ENCODE peak calls at places on chromosomes 1 and 21, in ten cellular contexts. One of them, this sample, is unnamed.

GRCh38 chr1:43348343-43348808 is 10.4 kb upstream of the CDC20 start:
- DNase-seq in tibial nerve: no peak
- DNase-seq in stomach: no peak
- DNase-seq in esophagus squamous epithelium: no peak
- DNase-seq in transverse colon: no peak
- DNase-seq in lower lobe of right lung: no peak
- DNase-seq in mucosa of descending colon: no peak
- DNase-seq in GM12878: no peak
- DNase-seq in foreskin fibroblast: no peak
- DNase-seq in fibroblast of mammary gland: no peak
- DNase-seq in this sample: no peak

GRCh38 chr1:36323636-36324321 is at the start of gene EVA1B:
- DNase-seq in tibial nerve: peak; percentile 66
- DNase-seq in transverse colon: peak; percentile 79
- DNase-seq in foreskin fibroblast: peak; percentile 88
- DNase-seq in stomach: peak; percentile 73
- DNase-seq in fibroblast of mammary gland: peak; percentile 71
- DNase-seq in GM12878: no peak
- DNase-seq in mucosa of descending colon: peak; percentile 83
- DNase-seq in lower lobe of right lung: peak; percentile 82
- DNase-seq in esophagus squamous epithelium: no peak
- DNase-seq in this sample: peak; percentile 46

GRCh38 chr1:90970208-90970607 is 51.6 kb downstream of the ZNF644 start:
- DNase-seq in foreskin fibroblast: no peak
- DNase-seq in fibroblast of mammary gland: no peak
- DNase-seq in GM12878: no peak
- DNase-seq in esophagus squamous epithelium: no peak
- DNase-seq in transverse colon: no peak
- DNase-seq in tibial nerve: no peak
- DNase-seq in lower lobe of right lung: no peak
- DNase-seq in mucosa of descending colon: no peak
- DNase-seq in stomach: no peak
- DNase-seq in this sample: no peak

GRCh38 chr1:77542784-77543183 is 139.7 kb downstream of the ZZZ3 start:
- DNase-seq in transverse colon: no peak
- DNase-seq in fibroblast of mammary gland: peak; percentile 58
- DNase-seq in stomach: no peak
- DNase-seq in mucosa of descending colon: no peak
- DNase-seq in esophagus squamous epithelium: no peak
- DNase-seq in foreskin fibroblast: no peak
- DNase-seq in lower lobe of right lung: no peak
- DNase-seq in tibial nerve: no peak
- DNase-seq in GM12878: no peak
- DNase-seq in this sample: no peak

GRCh38 chr1:25447547-25447946 is 16.9 kb downstream of the MACO1 start:
- DNase-seq in transverse colon: no peak
- DNase-seq in esophagus squamous epithelium: no peak
- DNase-seq in stomach: no peak
- DNase-seq in foreskin fibroblast: no peak
- DNase-seq in fibroblast of mammary gland: no peak
- DNase-seq in tibial nerve: no peak
- DNase-seq in GM12878: peak; percentile 79
- DNase-seq in lower lobe of right lung: no peak
- DNase-seq in mucosa of descending colon: no peak
- DNase-seq in this sample: peak; percentile 44

GRCh38 chr1:168688679-168689657 is 40.0 kb downstream of the DPT start:
- DNase-seq in esophagus squamous epithelium: no peak
- DNase-seq in mucosa of descending colon: no peak
- DNase-seq in fibroblast of mammary gland: no peak
- DNase-seq in stomach: no peak
- DNase-seq in foreskin fibroblast: no peak
- DNase-seq in lower lobe of right lung: no peak
- DNase-seq in GM12878: no peak
- DNase-seq in transverse colon: no peak
- DNase-seq in tibial nerve: no peak
- DNase-seq in this sample: no peak

GRCh38 chr1:43540653-43541071 is 10.0 kb downstream of the PTPRF start:
- DNase-seq in tibial nerve: no peak
- DNase-seq in mucosa of descending colon: peak; percentile 52
- DNase-seq in esophagus squamous epithelium: no peak
- DNase-seq in transverse colon: no peak
- DNase-seq in fibroblast of mammary gland: peak; percentile 51
- DNase-seq in foreskin fibroblast: no peak
- DNase-seq in lower lobe of right lung: peak; percentile 41
- DNase-seq in GM12878: no peak
- DNase-seq in stomach: no peak
- DNase-seq in this sample: no peak

GRCh38 chr1:29161977-29162376 is 19.7 kb downstream of the SRSF4 start:
- DNase-seq in fibroblast of mammary gland: no peak
- DNase-seq in transverse colon: no peak
- DNase-seq in stomach: no peak
- DNase-seq in tibial nerve: no peak
- DNase-seq in esophagus squamous epithelium: no peak
- DNase-seq in mucosa of descending colon: no peak
- DNase-seq in foreskin fibroblast: no peak
- DNase-seq in lower lobe of right lung: no peak
- DNase-seq in GM12878: no peak
- DNase-seq in this sample: no peak

GRCh38 chr1:151494741-151495281 is 16.4 kb upstream of the CGN start:
- DNase-seq in GM12878: no peak
- DNase-seq in foreskin fibroblast: peak; percentile 61
- DNase-seq in fibroblast of mammary gland: peak; percentile 88
- DNase-seq in mucosa of descending colon: no peak
- DNase-seq in transverse colon: no peak
- DNase-seq in esophagus squamous epithelium: no peak
- DNase-seq in stomach: no peak
- DNase-seq in lower lobe of right lung: no peak
- DNase-seq in tibial nerve: no peak
- DNase-seq in this sample: peak; percentile 51

GRCh38 chr1:193031431-193031830 is 27.7 kb downstream of the UCHL5 start:
- DNase-seq in mucosa of descending colon: no peak
- DNase-seq in esophagus squamous epithelium: no peak
- DNase-seq in lower lobe of right lung: no peak
- DNase-seq in transverse colon: no peak
- DNase-seq in GM12878: no peak
- DNase-seq in fibroblast of mammary gland: peak; percentile 28
- DNase-seq in stomach: no peak
- DNase-seq in foreskin fibroblast: no peak
- DNase-seq in tibial nerve: no peak
- DNase-seq in this sample: no peak

GRCh38 chr1:160244209-160244608 is 18.1 kb downstream of the DCAF8 start:
- DNase-seq in GM12878: no peak
- DNase-seq in foreskin fibroblast: no peak
- DNase-seq in stomach: no peak
- DNase-seq in lower lobe of right lung: no peak
- DNase-seq in transverse colon: no peak
- DNase-seq in fibroblast of mammary gland: no peak
- DNase-seq in tibial nerve: no peak
- DNase-seq in esophagus squamous epithelium: no peak
- DNase-seq in mucosa of descending colon: no peak
- DNase-seq in this sample: no peak

GRCh38 chr1:207259391-207259790 is 62.1 kb upstream of the CD55 start:
- DNase-seq in mucosa of descending colon: no peak
- DNase-seq in fibroblast of mammary gland: peak; percentile 37
- DNase-seq in stomach: no peak
- DNase-seq in esophagus squamous epithelium: no peak
- DNase-seq in lower lobe of right lung: no peak
- DNase-seq in foreskin fibroblast: peak; percentile 9
- DNase-seq in transverse colon: peak; percentile 12
- DNase-seq in tibial nerve: no peak
- DNase-seq in GM12878: no peak
- DNase-seq in this sample: no peak
- TF ChIP-seq CTCF in mucosa of descending colon: peak; percentile 30
- TF ChIP-seq CTCF in fibroblast of mammary gland: peak; percentile 48
- TF ChIP-seq CTCF in stomach: peak; percentile 46
- TF ChIP-seq CTCF in esophagus squamous epithelium: peak; percentile 34
- TF ChIP-seq CTCF in lower lobe of right lung: peak; percentile 52
- TF ChIP-seq CTCF in foreskin fibroblast: peak; percentile 57
- TF ChIP-seq CTCF in transverse colon: peak; percentile 50
- TF ChIP-seq CTCF in tibial nerve: no peak
- TF ChIP-seq CTCF in GM12878: no peak
- TF ChIP-seq CTCF in this sample: peak; percentile 10

DNA sequence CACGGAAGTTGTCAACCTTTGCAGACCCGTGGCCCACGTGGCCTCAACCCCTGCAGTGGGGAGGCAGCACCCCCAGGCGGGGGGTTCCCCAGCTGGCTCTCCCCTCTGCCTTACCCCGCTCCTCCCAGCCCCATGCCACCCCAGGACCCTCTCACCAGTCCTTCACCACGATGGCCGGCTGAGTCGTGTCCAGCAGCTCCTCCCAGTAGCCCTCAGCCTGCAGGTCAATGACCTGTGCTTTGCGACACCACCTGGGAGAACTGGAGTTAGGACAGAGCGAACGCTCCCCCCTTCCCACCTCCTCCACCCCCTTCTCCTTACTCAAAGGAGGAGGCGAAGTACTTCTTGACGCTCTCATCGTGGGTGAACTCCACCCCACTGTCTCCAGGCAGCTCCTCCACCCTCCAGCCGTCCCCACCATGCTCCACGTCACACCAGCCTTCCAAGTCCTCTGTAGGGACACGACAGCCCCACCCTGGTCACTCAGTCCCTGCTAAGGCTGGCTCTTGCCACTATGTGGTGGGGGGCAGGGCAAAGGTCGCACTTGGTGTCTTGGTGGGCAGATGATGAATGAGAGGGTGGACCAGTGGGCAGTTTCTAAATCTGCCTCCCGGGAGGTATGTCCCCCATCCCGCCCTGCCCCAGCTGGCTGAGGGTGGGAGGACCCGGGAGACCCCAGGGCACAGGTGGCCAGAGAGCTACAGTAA is 4.5 kb downstream of the FBXO2 start:
- DNase-seq in foreskin fibroblast: no peak
- DNase-seq in fibroblast of mammary gland: no peak
- DNase-seq in stomach: no peak
- DNase-seq in lower lobe of right lung: peak; percentile 64
- DNase-seq in esophagus squamous epithelium: no peak
- DNase-seq in tibial nerve: no peak
- DNase-seq in mucosa of descending colon: no peak
- DNase-seq in transverse colon: no peak
- DNase-seq in GM12878: no peak
- DNase-seq in this sample: no peak
- H3K4me3 ChIP-seq in foreskin fibroblast: no peak overlapping the region
- H3K4me3 ChIP-seq in fibroblast of mammary gland: no peak overlapping the region
- H3K4me3 ChIP-seq in stomach: peak overlapping the region; percentile 14
- H3K4me3 ChIP-seq in lower lobe of right lung: peak overlapping the region; percentile 42
- H3K4me3 ChIP-seq in esophagus squamous epithelium: no peak overlapping the region
- H3K4me3 ChIP-seq in tibial nerve: peak overlapping the region; percentile 13
- H3K4me3 ChIP-seq in mucosa of descending colon: no peak overlapping the region
- H3K4me3 ChIP-seq in transverse colon: no peak overlapping the region
- H3K4me3 ChIP-seq in GM12878: no peak overlapping the region
- H3K4me3 ChIP-seq in this sample: peak overlapping the region; percentile 33

GRCh38 chr1:166875302-166875733 is 746 bp downstream of the TADA1 start:
- DNase-seq in GM12878: no peak
- DNase-seq in tibial nerve: no peak
- DNase-seq in esophagus squamous epithelium: no peak
- DNase-seq in stomach: no peak
- DNase-seq in lower lobe of right lung: no peak
- DNase-seq in mucosa of descending colon: no peak
- DNase-seq in foreskin fibroblast: no peak
- DNase-seq in transverse colon: no peak
- DNase-seq in fibroblast of mammary gland: no peak
- DNase-seq in this sample: no peak

GRCh38 chr1:166870584-166870983 is 5.5 kb downstream of the TADA1 start:
- DNase-seq in tibial nerve: no peak
- DNase-seq in esophagus squamous epithelium: no peak
- DNase-seq in transverse colon: no peak
- DNase-seq in mucosa of descending colon: no peak
- DNase-seq in stomach: no peak
- DNase-seq in foreskin fibroblast: no peak
- DNase-seq in fibroblast of mammary gland: no peak
- DNase-seq in GM12878: no peak
- DNase-seq in lower lobe of right lung: no peak
- DNase-seq in this sample: no peak

GRCh38 chr1:166875734-166876539 is at the start of gene TADA1:
- DNase-seq in transverse colon: peak; percentile 99
- DNase-seq in esophagus squamous epithelium: peak; percentile 90
- DNase-seq in mucosa of descending colon: peak; percentile 98
- DNase-seq in foreskin fibroblast: peak; percentile 96
- DNase-seq in lower lobe of right lung: peak; percentile 99
- DNase-seq in stomach: peak; percentile 98
- DNase-seq in GM12878: peak; percentile 90
- DNase-seq in tibial nerve: peak; percentile 98
- DNase-seq in fibroblast of mammary gland: peak; percentile 96
- DNase-seq in this sample: peak; percentile 98

GRCh38 chr1:166874464-166874863 is 1.6 kb downstream of the TADA1 start:
- DNase-seq in transverse colon: no peak
- DNase-seq in esophagus squamous epithelium: no peak
- DNase-seq in foreskin fibroblast: no peak
- DNase-seq in GM12878: no peak
- DNase-seq in mucosa of descending colon: no peak
- DNase-seq in fibroblast of mammary gland: no peak
- DNase-seq in tibial nerve: no peak
- DNase-seq in lower lobe of right lung: no peak
- DNase-seq in stomach: no peak
- DNase-seq in this sample: no peak

GRCh38 chr1:166876540-166876838 is 425 bp upstream of the TADA1 start:
- DNase-seq in fibroblast of mammary gland: no peak
- DNase-seq in esophagus squamous epithelium: no peak
- DNase-seq in GM12878: no peak
- DNase-seq in mucosa of descending colon: no peak
- DNase-seq in tibial nerve: no peak
- DNase-seq in stomach: no peak
- DNase-seq in foreskin fibroblast: no peak
- DNase-seq in transverse colon: no peak
- DNase-seq in lower lobe of right lung: no peak
- DNase-seq in this sample: no peak
- TF ChIP-seq CTCF in fibroblast of mammary gland: peak; percentile 22
- TF ChIP-seq CTCF in esophagus squamous epithelium: peak; percentile 12
- TF ChIP-seq CTCF in GM12878: peak; percentile 24
- TF ChIP-seq CTCF in mucosa of descending colon: no peak
- TF ChIP-seq CTCF in tibial nerve: no peak
- TF ChIP-seq CTCF in stomach: no peak
- TF ChIP-seq CTCF in foreskin fibroblast: no peak
- TF ChIP-seq CTCF in transverse colon: peak; percentile 25
- TF ChIP-seq CTCF in lower lobe of right lung: no peak
- TF ChIP-seq CTCF in this sample: no peak

DNA sequence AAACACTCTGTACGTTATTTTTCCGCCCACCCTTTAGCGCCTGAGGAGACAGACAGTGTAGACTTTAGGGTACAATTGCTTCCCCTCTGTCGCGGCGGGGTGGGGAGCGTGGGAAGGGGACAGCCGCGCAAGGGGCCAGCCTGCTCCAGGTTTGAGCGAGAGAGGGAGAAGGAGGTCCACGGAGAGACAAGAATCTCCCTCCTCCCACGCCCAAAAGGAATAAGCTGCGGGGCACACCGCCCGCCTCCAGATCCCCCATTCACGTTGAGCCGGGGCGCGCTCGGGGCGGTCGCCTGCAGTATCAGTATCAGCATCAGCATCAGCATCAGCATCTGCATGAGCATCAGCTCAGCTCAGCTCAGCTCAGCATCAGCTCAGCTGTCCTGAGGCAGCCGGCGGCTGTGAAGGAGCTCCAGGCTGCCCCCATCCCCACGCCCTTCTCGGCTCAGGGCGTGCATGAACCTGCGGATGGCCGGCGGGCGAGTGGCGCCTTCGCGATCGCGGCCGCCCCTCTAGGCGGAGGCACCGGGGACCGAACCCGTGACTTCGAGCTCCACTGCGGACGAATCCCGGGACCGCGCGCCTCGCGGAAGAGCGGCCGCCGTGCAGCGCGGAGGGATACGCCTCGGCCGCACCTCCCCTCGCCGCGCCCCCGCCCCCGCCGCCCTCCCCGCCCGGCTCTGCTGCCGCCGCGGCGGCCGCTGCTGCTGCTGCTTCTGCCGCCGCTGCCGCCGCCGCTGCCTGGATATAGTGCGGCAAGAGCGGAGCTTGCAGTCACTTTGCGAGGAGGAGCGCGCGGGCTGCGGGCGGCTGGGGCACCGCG is at the start of gene NCAM2:
- DNase-seq in fibroblast of mammary gland: peak; percentile 66
- DNase-seq in lower lobe of right lung: peak; percentile 78
- DNase-seq in tibial nerve: peak; percentile 39
- DNase-seq in stomach: peak; percentile 72
- DNase-seq in GM12878: no peak
- DNase-seq in esophagus squamous epithelium: no peak
- DNase-seq in foreskin fibroblast: peak; percentile 80
- DNase-seq in mucosa of descending colon: peak; percentile 78
- DNase-seq in transverse colon: peak; percentile 64
- DNase-seq in this sample: peak; percentile 14
- H3K4me3 ChIP-seq in fibroblast of mammary gland: peak within 1 kb of the TSS; percentile 70
- H3K4me3 ChIP-seq in lower lobe of right lung: peak within 1 kb of the TSS; percentile 65
- H3K4me3 ChIP-seq in tibial nerve: peak within 1 kb of the TSS; percentile 63
- H3K4me3 ChIP-seq in stomach: peak within 1 kb of the TSS; percentile 55
- H3K4me3 ChIP-seq in GM12878: no peak within 1 kb of the TSS
- H3K4me3 ChIP-seq in esophagus squamous epithelium: peak within 1 kb of the TSS; percentile 22
- H3K4me3 ChIP-seq in foreskin fibroblast: peak within 1 kb of the TSS; percentile 77
- H3K4me3 ChIP-seq in mucosa of descending colon: no peak within 1 kb of the TSS
- H3K4me3 ChIP-seq in transverse colon: peak within 1 kb of the TSS; percentile 45
- H3K4me3 ChIP-seq in this sample: no peak within 1 kb of the TSS